ENCODE peak calls at places on chromosomes 3 and 15, in seven cellular contexts. One of them, this sample, is unnamed.

GRCh38 chr3:156554842-156555687 is at the start of gene SSR3:
- DNase-seq in HL-60: peak; percentile 99
- DNase-seq in heart right ventricle: peak; percentile 99
- DNase-seq in pancreas: peak; percentile 99
- DNase-seq in neural progenitor cell: peak; percentile 99
- DNase-seq in PC-3: peak; percentile 99
- DNase-seq in cardiac muscle cell: peak; percentile 99
- DNase-seq in this sample: peak; percentile 99

GRCh38 chr3:10417849-10418248 is 87.5 kb downstream of the ATP2B2 start:
- DNase-seq in HL-60: peak; percentile 22
- DNase-seq in PC-3: peak; percentile 11
- DNase-seq in heart right ventricle: no peak
- DNase-seq in cardiac muscle cell: no peak
- DNase-seq in pancreas: no peak
- DNase-seq in neural progenitor cell: peak; percentile 20
- DNase-seq in this sample: no peak

GRCh38 chr15:57213783-57214366 is 162.4 kb upstream of the CGNL1 start:
- DNase-seq in pancreas: no peak
- DNase-seq in PC-3: peak; percentile 55
- DNase-seq in heart right ventricle: no peak
- DNase-seq in neural progenitor cell: peak; percentile 39
- DNase-seq in cardiac muscle cell: peak; percentile 26
- DNase-seq in HL-60: peak; percentile 18
- DNase-seq in this sample: no peak

GRCh38 chr15:89814112-89814742 is 425 bp downstream of the ANPEP start:
- DNase-seq in neural progenitor cell: peak; percentile 33
- DNase-seq in pancreas: no peak
- DNase-seq in heart right ventricle: peak; percentile 32
- DNase-seq in cardiac muscle cell: no peak
- DNase-seq in PC-3: no peak
- DNase-seq in HL-60: peak; percentile 60
- DNase-seq in this sample: no peak

GRCh38 chr3:95123104-95123503 is 1060.2 kb downstream of the NSUN3 start:
- DNase-seq in neural progenitor cell: no peak
- DNase-seq in PC-3: no peak
- DNase-seq in pancreas: no peak
- DNase-seq in heart right ventricle: no peak
- DNase-seq in cardiac muscle cell: no peak
- DNase-seq in HL-60: peak; percentile 85
- DNase-seq in this sample: no peak

GRCh38 chr3:101026244-101026643 is 33.0 kb upstream of the ABI3BP start:
- DNase-seq in cardiac muscle cell: no peak
- DNase-seq in PC-3: no peak
- DNase-seq in neural progenitor cell: no peak
- DNase-seq in pancreas: no peak
- DNase-seq in HL-60: no peak
- DNase-seq in heart right ventricle: no peak
- DNase-seq in this sample: no peak

GRCh38 chr3:116280130-116280740 is 165.1 kb downstream of the LSAMP start:
- DNase-seq in heart right ventricle: no peak
- DNase-seq in PC-3: no peak
- DNase-seq in pancreas: no peak
- DNase-seq in HL-60: no peak
- DNase-seq in cardiac muscle cell: no peak
- DNase-seq in neural progenitor cell: no peak
- DNase-seq in this sample: no peak

GRCh38 chr3:45008117-45008516 is 18.0 kb upstream of the CLEC3B start:
- DNase-seq in HL-60: no peak
- DNase-seq in neural progenitor cell: no peak
- DNase-seq in cardiac muscle cell: no peak
- DNase-seq in heart right ventricle: no peak
- DNase-seq in pancreas: no peak
- DNase-seq in PC-3: no peak
- DNase-seq in this sample: no peak

GRCh38 chr3:48356419-48356818 is 15.6 kb upstream of the FBXW12 start:
- DNase-seq in pancreas: no peak
- DNase-seq in heart right ventricle: no peak
- DNase-seq in neural progenitor cell: no peak
- DNase-seq in PC-3: peak; percentile 8
- DNase-seq in cardiac muscle cell: no peak
- DNase-seq in HL-60: no peak
- DNase-seq in this sample: no peak

GRCh38 chr3:45112939-45113338 is 33.2 kb downstream of the CDCP1 start:
- DNase-seq in neural progenitor cell: no peak
- DNase-seq in heart right ventricle: no peak
- DNase-seq in HL-60: no peak
- DNase-seq in PC-3: peak; percentile 30
- DNase-seq in cardiac muscle cell: no peak
- DNase-seq in pancreas: no peak
- DNase-seq in this sample: no peak

GRCh38 chr15:42858540-42858939 is 62.0 kb downstream of the TTBK2 start:
- DNase-seq in heart right ventricle: no peak
- DNase-seq in neural progenitor cell: no peak
- DNase-seq in cardiac muscle cell: no peak
- DNase-seq in pancreas: no peak
- DNase-seq in HL-60: no peak
- DNase-seq in PC-3: peak; percentile 86
- DNase-seq in this sample: no peak

GRCh38 chr3:3689601-3690375 is 109.4 kb upstream of the LRRN1 start:
- DNase-seq in heart right ventricle: no peak
- DNase-seq in PC-3: no peak
- DNase-seq in pancreas: no peak
- DNase-seq in cardiac muscle cell: no peak
- DNase-seq in neural progenitor cell: no peak
- DNase-seq in HL-60: no peak
- DNase-seq in this sample: no peak

GRCh38 chr3:65946438-65946837 is 92.3 kb downstream of the MAGI1 start:
- DNase-seq in heart right ventricle: peak; percentile 23
- DNase-seq in HL-60: no peak
- DNase-seq in neural progenitor cell: no peak
- DNase-seq in PC-3: no peak
- DNase-seq in pancreas: no peak
- DNase-seq in cardiac muscle cell: no peak
- DNase-seq in this sample: no peak

GRCh38 chr15:38564557-38565286 is at the start of gene RASGRP1:
- DNase-seq in pancreas: peak; percentile 64
- DNase-seq in cardiac muscle cell: peak; percentile 83
- DNase-seq in heart right ventricle: peak; percentile 61
- DNase-seq in neural progenitor cell: peak; percentile 92
- DNase-seq in HL-60: peak; percentile 41
- DNase-seq in PC-3: peak; percentile 35
- DNase-seq in this sample: peak; percentile 74

GRCh38 chr3:12553921-12554391 is 2.9 kb upstream of the MKRN2 start:
- DNase-seq in heart right ventricle: peak; percentile 32
- DNase-seq in neural progenitor cell: peak; percentile 24
- DNase-seq in PC-3: peak; percentile 32
- DNase-seq in cardiac muscle cell: no peak
- DNase-seq in HL-60: peak; percentile 23
- DNase-seq in pancreas: peak; percentile 40
- DNase-seq in this sample: peak; percentile 38

GRCh38 chr3:107063351-107063750 is 313.9 kb upstream of the CCDC54 start:
- DNase-seq in neural progenitor cell: no peak
- DNase-seq in heart right ventricle: no peak
- DNase-seq in pancreas: no peak
- DNase-seq in cardiac muscle cell: no peak
- DNase-seq in PC-3: peak; percentile 55
- DNase-seq in HL-60: no peak
- DNase-seq in this sample: no peak

GRCh38 chr3:45381168-45381852 is 7.1 kb upstream of the LARS2 start:
- DNase-seq in PC-3: no peak
- DNase-seq in neural progenitor cell: no peak
- DNase-seq in cardiac muscle cell: peak; percentile 34
- DNase-seq in HL-60: no peak
- DNase-seq in pancreas: no peak
- DNase-seq in heart right ventricle: no peak
- DNase-seq in this sample: no peak

GRCh38 chr3:13016083-13016725 is 57.0 kb downstream of the IQSEC1 start:
- DNase-seq in PC-3: no peak
- DNase-seq in HL-60: peak; percentile 55
- DNase-seq in cardiac muscle cell: no peak
- DNase-seq in pancreas: no peak
- DNase-seq in heart right ventricle: peak; percentile 67
- DNase-seq in neural progenitor cell: no peak
- DNase-seq in this sample: no peak

GRCh38 chr3:9704343-9705322 is 1.0 kb downstream of the CPNE9 start:
- DNase-seq in HL-60: no peak
- DNase-seq in PC-3: peak; percentile 19
- DNase-seq in pancreas: no peak
- DNase-seq in neural progenitor cell: peak; percentile 80
- DNase-seq in cardiac muscle cell: peak; percentile 76
- DNase-seq in heart right ventricle: no peak
- DNase-seq in this sample: peak; percentile 76

GRCh38 chr3:140924097-140924873 is 17.4 kb upstream of the SLC25A36 start:
- DNase-seq in cardiac muscle cell: no peak
- DNase-seq in neural progenitor cell: no peak
- DNase-seq in heart right ventricle: peak; percentile 50
- DNase-seq in pancreas: no peak
- DNase-seq in PC-3: no peak
- DNase-seq in HL-60: no peak
- DNase-seq in this sample: no peak

GRCh38 chr15:48579945-48580671 is 65.4 kb downstream of the FBN1 start:
- DNase-seq in neural progenitor cell: no peak
- DNase-seq in pancreas: no peak
- DNase-seq in heart right ventricle: no peak
- DNase-seq in cardiac muscle cell: no peak
- DNase-seq in PC-3: no peak
- DNase-seq in HL-60: no peak
- DNase-seq in this sample: no peak

GRCh38 chr3:134300520-134300919 is 49.9 kb upstream of the RYK start:
- DNase-seq in PC-3: no peak
- DNase-seq in HL-60: no peak
- DNase-seq in heart right ventricle: peak; percentile 22
- DNase-seq in neural progenitor cell: peak; percentile 39
- DNase-seq in cardiac muscle cell: peak; percentile 53
- DNase-seq in pancreas: no peak
- DNase-seq in this sample: peak; percentile 39

GRCh38 chr3:161689699-161690098 is 193.1 kb downstream of the OTOL1 start:
- DNase-seq in pancreas: no peak
- DNase-seq in PC-3: no peak
- DNase-seq in cardiac muscle cell: no peak
- DNase-seq in heart right ventricle: no peak
- DNase-seq in HL-60: no peak
- DNase-seq in neural progenitor cell: no peak
- DNase-seq in this sample: no peak
- TF ChIP-seq CTCF in pancreas: no peak
- TF ChIP-seq CTCF in PC-3: no peak
- TF ChIP-seq CTCF in cardiac muscle cell: no peak
- TF ChIP-seq CTCF in heart right ventricle: no peak
- TF ChIP-seq CTCF in HL-60: no peak
- TF ChIP-seq CTCF in neural progenitor cell: no peak
- TF ChIP-seq CTCF in this sample: no peak

DNA sequence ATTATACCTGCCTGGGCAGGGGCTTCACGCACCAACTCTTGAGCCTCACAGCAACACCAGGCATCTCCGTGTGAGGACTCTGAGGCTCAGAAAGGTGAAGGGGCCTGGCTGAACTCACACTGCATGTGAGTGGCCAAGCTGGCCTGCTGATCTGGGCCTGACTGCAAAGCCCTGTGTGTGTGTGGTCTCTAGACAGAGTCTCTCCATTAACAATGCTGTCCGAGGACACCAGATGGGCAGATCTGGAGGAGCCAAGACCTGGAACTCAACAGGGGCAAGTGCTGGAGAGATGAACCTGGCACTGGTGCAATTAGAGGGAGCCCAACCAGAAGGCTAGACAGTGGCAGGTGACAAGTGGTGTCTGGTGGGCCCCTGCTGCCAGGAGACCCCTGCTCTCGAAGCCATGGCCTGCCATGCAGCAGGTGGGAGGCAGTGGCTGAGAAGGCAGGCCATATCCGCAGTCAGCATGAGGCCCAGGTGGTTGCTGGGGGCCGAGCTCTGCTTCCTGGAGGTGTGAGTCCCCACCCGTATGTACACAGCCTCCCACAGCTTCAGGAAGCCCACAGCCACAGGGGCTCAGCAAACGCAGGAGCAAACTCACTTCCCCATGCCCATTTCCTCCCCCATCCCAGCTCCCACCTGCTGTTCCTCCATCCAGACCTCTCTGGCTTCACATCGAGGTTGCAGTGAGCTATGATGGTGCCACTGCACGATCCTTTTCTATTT is 39.0 kb downstream of the CYP11A1 start:
- DNase-seq in pancreas: no peak
- DNase-seq in neural progenitor cell: no peak
- DNase-seq in HL-60: no peak
- DNase-seq in heart right ventricle: no peak
- DNase-seq in cardiac muscle cell: no peak
- DNase-seq in PC-3: no peak
- DNase-seq in this sample: no peak
- H3K27me3 ChIP-seq in pancreas: no peaks in the 10 kb centered on the region
- H3K27me3 ChIP-seq in neural progenitor cell: no peaks in the 10 kb centered on the region
- H3K27me3 ChIP-seq in HL-60: peaks cover 4% of the 10 kb centered on the region
- H3K27me3 ChIP-seq in heart right ventricle: no peaks in the 10 kb centered on the region
- H3K27me3 ChIP-seq in cardiac muscle cell: no peaks in the 10 kb centered on the region
- H3K27me3 ChIP-seq in PC-3: no peaks in the 10 kb centered on the region
- H3K27me3 ChIP-seq in this sample: no peaks in the 10 kb centered on the region

GRCh38 chr15:50686468-50687301 is at the start of gene TRPM7:
- DNase-seq in pancreas: peak; percentile 85
- DNase-seq in heart right ventricle: peak; percentile 91
- DNase-seq in HL-60: peak; percentile 87
- DNase-seq in neural progenitor cell: peak; percentile 95
- DNase-seq in PC-3: peak; percentile 80
- DNase-seq in cardiac muscle cell: peak; percentile 91
- DNase-seq in this sample: peak; percentile 91
- TF ChIP-seq CTCF in pancreas: no peak
- TF ChIP-seq CTCF in heart right ventricle: no peak
- TF ChIP-seq CTCF in HL-60: no peak
- TF ChIP-seq CTCF in neural progenitor cell: no peak
- TF ChIP-seq CTCF in PC-3: no peak
- TF ChIP-seq CTCF in cardiac muscle cell: peak; percentile 19
- TF ChIP-seq CTCF in this sample: peak; percentile 2

DNA sequence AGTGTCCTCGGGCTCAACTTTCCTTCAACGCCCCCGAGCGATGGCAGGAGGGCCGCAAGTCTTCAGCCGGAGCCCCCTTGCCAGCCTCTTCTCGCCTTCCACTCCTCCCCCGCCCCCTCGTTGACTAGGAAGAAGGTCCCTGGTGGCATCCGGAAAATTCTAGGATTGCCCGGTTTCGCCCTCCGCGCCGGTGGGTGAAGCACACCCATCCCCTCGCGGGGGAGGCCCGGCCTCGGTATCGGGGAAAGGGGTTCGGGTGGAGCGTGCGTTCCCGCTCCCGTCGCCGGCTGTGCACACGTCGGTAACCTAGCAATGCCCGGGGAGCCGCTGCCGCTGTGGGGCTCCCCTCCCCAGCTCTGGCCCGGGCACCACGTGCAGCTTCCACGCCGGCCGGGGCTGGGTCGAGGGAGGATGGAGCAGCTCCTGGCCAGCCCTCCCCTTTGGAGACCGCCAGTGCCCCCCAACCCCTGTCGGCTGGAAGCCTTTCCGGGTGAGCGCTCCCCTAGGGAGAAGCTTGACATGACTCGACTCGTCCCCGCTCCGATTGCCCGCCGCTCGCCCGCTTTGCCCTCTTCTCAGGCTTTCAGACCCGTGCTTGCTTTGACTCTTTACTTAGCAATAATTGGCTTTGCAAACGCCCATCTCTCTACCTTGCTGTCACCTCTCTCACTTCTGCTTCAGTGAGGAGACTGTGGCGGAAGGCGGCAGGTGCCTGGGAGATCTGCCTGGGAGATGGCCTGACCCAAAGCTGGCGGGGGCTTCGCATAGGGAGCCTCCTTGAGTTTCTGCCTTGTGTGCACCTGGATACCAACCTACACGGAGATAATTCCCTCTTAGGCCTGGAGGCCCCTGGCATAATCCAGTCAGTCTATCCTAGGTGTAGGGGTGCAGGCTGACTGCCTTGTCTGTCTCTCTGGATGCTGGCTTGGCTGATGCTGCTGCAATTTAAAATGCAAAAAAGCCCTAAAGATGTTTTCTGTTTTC is 1.4 kb downstream of the CACNA1D start:
- DNase-seq in PC-3: no peak
- DNase-seq in neural progenitor cell: peak; percentile 54
- DNase-seq in HL-60: no peak
- DNase-seq in heart right ventricle: peak; percentile 10
- DNase-seq in pancreas: no peak
- DNase-seq in cardiac muscle cell: peak; percentile 46
- DNase-seq in this sample: no peak
- H3K27me3 ChIP-seq in PC-3: peaks cover 93% of the 10 kb centered on the region
- H3K27me3 ChIP-seq in neural progenitor cell: peaks cover 78% of the 10 kb centered on the region
- H3K27me3 ChIP-seq in HL-60: peaks cover 55% of the 10 kb centered on the region
- H3K27me3 ChIP-seq in heart right ventricle: peaks cover 53% of the 10 kb centered on the region
- H3K27me3 ChIP-seq in pancreas: no peaks in the 10 kb centered on the region
- H3K27me3 ChIP-seq in cardiac muscle cell: no peaks in the 10 kb centered on the region
- H3K27me3 ChIP-seq in this sample: peaks cover 28% of the 10 kb centered on the region